ENCODE peak calls at places on chromosomes 1 and 21, in nine cellular contexts. One of them, this sample, is unnamed.

GRCh38 chr1:115051850-115052249 is 22.2 kb downstream of the TSHB start:
- DNase-seq in HEK293T: no peak
- DNase-seq in stimulated activated naive CD8-positive, alpha-beta T cell treated with anti-CD3 and anti-CD28 coated beads, Interleukin-15, Interleukin-2, amounts not matched to agents 100 U/mL and 50 U/mL, for 24 hours: no peak
- DNase-seq in colonic mucosa: no peak
- DNase-seq in IMR-90: no peak
- DNase-seq in activated gamma-delta T cell treated with Interleukin-2 at 50 U/mL for 16 hours: no peak
- DNase-seq in T1000: no peak
- DNase-seq in activated T-helper 1 cell treated with anti-CD3 and anti-CD28 coated beads, Interleukin-12 subunit alpha, Interleukin-12 subunit beta, Interleukin-2, Interleukin-4 antibody, amounts not matched to agents 30 ng/mL and 10 ng/mL and 1 ng/mL, durations not matched to agents 14 hours and 24 hours and 36 hours: no peak
- DNase-seq in DMS 273 treated with DMSO at 0.1 percent for 48 hours: no peak
- DNase-seq in this sample: no peak

GRCh38 chr1:170521818-170522217 is 10.1 kb upstream of the GORAB start:
- DNase-seq in activated gamma-delta T cell treated with Interleukin-2 at 50 U/mL for 16 hours: no peak
- DNase-seq in IMR-90: peak; percentile 79
- DNase-seq in activated T-helper 1 cell treated with anti-CD3 and anti-CD28 coated beads, Interleukin-12 subunit alpha, Interleukin-12 subunit beta, Interleukin-2, Interleukin-4 antibody, amounts not matched to agents 30 ng/mL and 10 ng/mL and 1 ng/mL, durations not matched to agents 14 hours and 24 hours and 36 hours: no peak
- DNase-seq in T1000: no peak
- DNase-seq in colonic mucosa: no peak
- DNase-seq in stimulated activated naive CD8-positive, alpha-beta T cell treated with anti-CD3 and anti-CD28 coated beads, Interleukin-15, Interleukin-2, amounts not matched to agents 100 U/mL and 50 U/mL, for 24 hours: no peak
- DNase-seq in DMS 273 treated with DMSO at 0.1 percent for 48 hours: no peak
- DNase-seq in HEK293T: no peak
- DNase-seq in this sample: no peak

GRCh38 chr1:50419192-50419906 is 3.9 kb downstream of the DMRTA2 start:
- DNase-seq in activated gamma-delta T cell treated with Interleukin-2 at 50 U/mL for 16 hours: no peak
- DNase-seq in stimulated activated naive CD8-positive, alpha-beta T cell treated with anti-CD3 and anti-CD28 coated beads, Interleukin-15, Interleukin-2, amounts not matched to agents 100 U/mL and 50 U/mL, for 24 hours: peak; percentile 14
- DNase-seq in HEK293T: peak; percentile 2
- DNase-seq in activated T-helper 1 cell treated with anti-CD3 and anti-CD28 coated beads, Interleukin-12 subunit alpha, Interleukin-12 subunit beta, Interleukin-2, Interleukin-4 antibody, amounts not matched to agents 30 ng/mL and 10 ng/mL and 1 ng/mL, durations not matched to agents 14 hours and 24 hours and 36 hours: no peak
- DNase-seq in T1000: no peak
- DNase-seq in colonic mucosa: no peak
- DNase-seq in DMS 273 treated with DMSO at 0.1 percent for 48 hours: no peak
- DNase-seq in IMR-90: no peak
- DNase-seq in this sample: no peak

GRCh38 chr21:44854664-44855446 is 18.6 kb downstream of the PTTG1IP start:
- DNase-seq in IMR-90: no peak
- DNase-seq in activated gamma-delta T cell treated with Interleukin-2 at 50 U/mL for 16 hours: no peak
- DNase-seq in activated T-helper 1 cell treated with anti-CD3 and anti-CD28 coated beads, Interleukin-12 subunit alpha, Interleukin-12 subunit beta, Interleukin-2, Interleukin-4 antibody, amounts not matched to agents 30 ng/mL and 10 ng/mL and 1 ng/mL, durations not matched to agents 14 hours and 24 hours and 36 hours: no peak
- DNase-seq in T1000: no peak
- DNase-seq in stimulated activated naive CD8-positive, alpha-beta T cell treated with anti-CD3 and anti-CD28 coated beads, Interleukin-15, Interleukin-2, amounts not matched to agents 100 U/mL and 50 U/mL, for 24 hours: no peak
- DNase-seq in HEK293T: no peak
- DNase-seq in colonic mucosa: no peak
- DNase-seq in DMS 273 treated with DMSO at 0.1 percent for 48 hours: no peak
- DNase-seq in this sample: no peak

GRCh38 chr1:84286071-84286470 is 15.4 kb upstream of the SAMD13 start:
- DNase-seq in activated T-helper 1 cell treated with anti-CD3 and anti-CD28 coated beads, Interleukin-12 subunit alpha, Interleukin-12 subunit beta, Interleukin-2, Interleukin-4 antibody, amounts not matched to agents 30 ng/mL and 10 ng/mL and 1 ng/mL, durations not matched to agents 14 hours and 24 hours and 36 hours: no peak
- DNase-seq in DMS 273 treated with DMSO at 0.1 percent for 48 hours: no peak
- DNase-seq in T1000: no peak
- DNase-seq in activated gamma-delta T cell treated with Interleukin-2 at 50 U/mL for 16 hours: no peak
- DNase-seq in stimulated activated naive CD8-positive, alpha-beta T cell treated with anti-CD3 and anti-CD28 coated beads, Interleukin-15, Interleukin-2, amounts not matched to agents 100 U/mL and 50 U/mL, for 24 hours: no peak
- DNase-seq in colonic mucosa: no peak
- DNase-seq in HEK293T: no peak
- DNase-seq in IMR-90: peak; percentile 94
- DNase-seq in this sample: no peak

GRCh38 chr1:40693425-40693824 is 1.9 kb downstream of the NFYC start:
- DNase-seq in IMR-90: no peak
- DNase-seq in activated T-helper 1 cell treated with anti-CD3 and anti-CD28 coated beads, Interleukin-12 subunit alpha, Interleukin-12 subunit beta, Interleukin-2, Interleukin-4 antibody, amounts not matched to agents 30 ng/mL and 10 ng/mL and 1 ng/mL, durations not matched to agents 14 hours and 24 hours and 36 hours: no peak
- DNase-seq in activated gamma-delta T cell treated with Interleukin-2 at 50 U/mL for 16 hours: no peak
- DNase-seq in stimulated activated naive CD8-positive, alpha-beta T cell treated with anti-CD3 and anti-CD28 coated beads, Interleukin-15, Interleukin-2, amounts not matched to agents 100 U/mL and 50 U/mL, for 24 hours: no peak
- DNase-seq in DMS 273 treated with DMSO at 0.1 percent for 48 hours: no peak
- DNase-seq in HEK293T: no peak
- DNase-seq in colonic mucosa: no peak
- DNase-seq in T1000: no peak
- DNase-seq in this sample: no peak

GRCh38 chr1:158819461-158820443 is 11.4 kb upstream of the MNDA start:
- DNase-seq in stimulated activated naive CD8-positive, alpha-beta T cell treated with anti-CD3 and anti-CD28 coated beads, Interleukin-15, Interleukin-2, amounts not matched to agents 100 U/mL and 50 U/mL, for 24 hours: no peak
- DNase-seq in DMS 273 treated with DMSO at 0.1 percent for 48 hours: no peak
- DNase-seq in activated T-helper 1 cell treated with anti-CD3 and anti-CD28 coated beads, Interleukin-12 subunit alpha, Interleukin-12 subunit beta, Interleukin-2, Interleukin-4 antibody, amounts not matched to agents 30 ng/mL and 10 ng/mL and 1 ng/mL, durations not matched to agents 14 hours and 24 hours and 36 hours: no peak
- DNase-seq in activated gamma-delta T cell treated with Interleukin-2 at 50 U/mL for 16 hours: peak; percentile 4
- DNase-seq in IMR-90: no peak
- DNase-seq in T1000: no peak
- DNase-seq in colonic mucosa: no peak
- DNase-seq in HEK293T: no peak
- DNase-seq in this sample: no peak

GRCh38 chr1:80778094-80778840 is 1022.5 kb upstream of the ADGRL2 start:
- DNase-seq in activated gamma-delta T cell treated with Interleukin-2 at 50 U/mL for 16 hours: no peak
- DNase-seq in DMS 273 treated with DMSO at 0.1 percent for 48 hours: no peak
- DNase-seq in stimulated activated naive CD8-positive, alpha-beta T cell treated with anti-CD3 and anti-CD28 coated beads, Interleukin-15, Interleukin-2, amounts not matched to agents 100 U/mL and 50 U/mL, for 24 hours: no peak
- DNase-seq in colonic mucosa: no peak
- DNase-seq in IMR-90: no peak
- DNase-seq in T1000: no peak
- DNase-seq in HEK293T: no peak
- DNase-seq in activated T-helper 1 cell treated with anti-CD3 and anti-CD28 coated beads, Interleukin-12 subunit alpha, Interleukin-12 subunit beta, Interleukin-2, Interleukin-4 antibody, amounts not matched to agents 30 ng/mL and 10 ng/mL and 1 ng/mL, durations not matched to agents 14 hours and 24 hours and 36 hours: no peak
- DNase-seq in this sample: no peak

GRCh38 chr1:1672181-1672965 is 13.6 kb upstream of the CDK11B start:
- DNase-seq in activated T-helper 1 cell treated with anti-CD3 and anti-CD28 coated beads, Interleukin-12 subunit alpha, Interleukin-12 subunit beta, Interleukin-2, Interleukin-4 antibody, amounts not matched to agents 30 ng/mL and 10 ng/mL and 1 ng/mL, durations not matched to agents 14 hours and 24 hours and 36 hours: no peak
- DNase-seq in colonic mucosa: no peak
- DNase-seq in stimulated activated naive CD8-positive, alpha-beta T cell treated with anti-CD3 and anti-CD28 coated beads, Interleukin-15, Interleukin-2, amounts not matched to agents 100 U/mL and 50 U/mL, for 24 hours: no peak
- DNase-seq in DMS 273 treated with DMSO at 0.1 percent for 48 hours: no peak
- DNase-seq in T1000: no peak
- DNase-seq in IMR-90: no peak
- DNase-seq in activated gamma-delta T cell treated with Interleukin-2 at 50 U/mL for 16 hours: no peak
- DNase-seq in HEK293T: no peak
- DNase-seq in this sample: no peak

GRCh38 chr1:2085080-2085479 is 34.9 kb downstream of the PRKCZ start:
- DNase-seq in activated T-helper 1 cell treated with anti-CD3 and anti-CD28 coated beads, Interleukin-12 subunit alpha, Interleukin-12 subunit beta, Interleukin-2, Interleukin-4 antibody, amounts not matched to agents 30 ng/mL and 10 ng/mL and 1 ng/mL, durations not matched to agents 14 hours and 24 hours and 36 hours: no peak
- DNase-seq in colonic mucosa: no peak
- DNase-seq in IMR-90: no peak
- DNase-seq in T1000: no peak
- DNase-seq in DMS 273 treated with DMSO at 0.1 percent for 48 hours: no peak
- DNase-seq in activated gamma-delta T cell treated with Interleukin-2 at 50 U/mL for 16 hours: no peak
- DNase-seq in stimulated activated naive CD8-positive, alpha-beta T cell treated with anti-CD3 and anti-CD28 coated beads, Interleukin-15, Interleukin-2, amounts not matched to agents 100 U/mL and 50 U/mL, for 24 hours: no peak
- DNase-seq in HEK293T: no peak
- DNase-seq in this sample: no peak

GRCh38 chr1:227890451-227891222 is 57.1 kb downstream of the WNT9A start:
- DNase-seq in IMR-90: no peak
- DNase-seq in T1000: no peak
- DNase-seq in HEK293T: no peak
- DNase-seq in stimulated activated naive CD8-positive, alpha-beta T cell treated with anti-CD3 and anti-CD28 coated beads, Interleukin-15, Interleukin-2, amounts not matched to agents 100 U/mL and 50 U/mL, for 24 hours: no peak
- DNase-seq in activated T-helper 1 cell treated with anti-CD3 and anti-CD28 coated beads, Interleukin-12 subunit alpha, Interleukin-12 subunit beta, Interleukin-2, Interleukin-4 antibody, amounts not matched to agents 30 ng/mL and 10 ng/mL and 1 ng/mL, durations not matched to agents 14 hours and 24 hours and 36 hours: no peak
- DNase-seq in activated gamma-delta T cell treated with Interleukin-2 at 50 U/mL for 16 hours: peak; percentile 3
- DNase-seq in colonic mucosa: peak; percentile 14
- DNase-seq in DMS 273 treated with DMSO at 0.1 percent for 48 hours: no peak
- DNase-seq in this sample: no peak

GRCh38 chr1:84792421-84792820 is 100.6 kb downstream of the LPAR3 start:
- DNase-seq in activated gamma-delta T cell treated with Interleukin-2 at 50 U/mL for 16 hours: no peak
- DNase-seq in IMR-90: no peak
- DNase-seq in stimulated activated naive CD8-positive, alpha-beta T cell treated with anti-CD3 and anti-CD28 coated beads, Interleukin-15, Interleukin-2, amounts not matched to agents 100 U/mL and 50 U/mL, for 24 hours: no peak
- DNase-seq in colonic mucosa: no peak
- DNase-seq in DMS 273 treated with DMSO at 0.1 percent for 48 hours: no peak
- DNase-seq in HEK293T: no peak
- DNase-seq in T1000: no peak
- DNase-seq in activated T-helper 1 cell treated with anti-CD3 and anti-CD28 coated beads, Interleukin-12 subunit alpha, Interleukin-12 subunit beta, Interleukin-2, Interleukin-4 antibody, amounts not matched to agents 30 ng/mL and 10 ng/mL and 1 ng/mL, durations not matched to agents 14 hours and 24 hours and 36 hours: no peak
- DNase-seq in this sample: no peak

GRCh38 chr21:43023175-43023574 is 48.8 kb downstream of the PKNOX1 start:
- DNase-seq in IMR-90: peak; percentile 12
- DNase-seq in activated T-helper 1 cell treated with anti-CD3 and anti-CD28 coated beads, Interleukin-12 subunit alpha, Interleukin-12 subunit beta, Interleukin-2, Interleukin-4 antibody, amounts not matched to agents 30 ng/mL and 10 ng/mL and 1 ng/mL, durations not matched to agents 14 hours and 24 hours and 36 hours: no peak
- DNase-seq in DMS 273 treated with DMSO at 0.1 percent for 48 hours: no peak
- DNase-seq in HEK293T: no peak
- DNase-seq in colonic mucosa: no peak
- DNase-seq in T1000: no peak
- DNase-seq in stimulated activated naive CD8-positive, alpha-beta T cell treated with anti-CD3 and anti-CD28 coated beads, Interleukin-15, Interleukin-2, amounts not matched to agents 100 U/mL and 50 U/mL, for 24 hours: no peak
- DNase-seq in activated gamma-delta T cell treated with Interleukin-2 at 50 U/mL for 16 hours: no peak
- DNase-seq in this sample: no peak

GRCh38 chr1:22662986-22663408 is 10.0 kb downstream of the C1QB start:
- DNase-seq in IMR-90: no peak
- DNase-seq in DMS 273 treated with DMSO at 0.1 percent for 48 hours: no peak
- DNase-seq in T1000: no peak
- DNase-seq in stimulated activated naive CD8-positive, alpha-beta T cell treated with anti-CD3 and anti-CD28 coated beads, Interleukin-15, Interleukin-2, amounts not matched to agents 100 U/mL and 50 U/mL, for 24 hours: no peak
- DNase-seq in colonic mucosa: no peak
- DNase-seq in activated gamma-delta T cell treated with Interleukin-2 at 50 U/mL for 16 hours: no peak
- DNase-seq in HEK293T: no peak
- DNase-seq in activated T-helper 1 cell treated with anti-CD3 and anti-CD28 coated beads, Interleukin-12 subunit alpha, Interleukin-12 subunit beta, Interleukin-2, Interleukin-4 antibody, amounts not matched to agents 30 ng/mL and 10 ng/mL and 1 ng/mL, durations not matched to agents 14 hours and 24 hours and 36 hours: no peak
- DNase-seq in this sample: no peak

GRCh38 chr1:8431028-8431427 is 113.1 kb downstream of the SLC45A1 start:
- DNase-seq in DMS 273 treated with DMSO at 0.1 percent for 48 hours: no peak
- DNase-seq in IMR-90: no peak
- DNase-seq in stimulated activated naive CD8-positive, alpha-beta T cell treated with anti-CD3 and anti-CD28 coated beads, Interleukin-15, Interleukin-2, amounts not matched to agents 100 U/mL and 50 U/mL, for 24 hours: peak; percentile 27
- DNase-seq in activated gamma-delta T cell treated with Interleukin-2 at 50 U/mL for 16 hours: peak; percentile 32
- DNase-seq in T1000: no peak
- DNase-seq in HEK293T: no peak
- DNase-seq in colonic mucosa: no peak
- DNase-seq in activated T-helper 1 cell treated with anti-CD3 and anti-CD28 coated beads, Interleukin-12 subunit alpha, Interleukin-12 subunit beta, Interleukin-2, Interleukin-4 antibody, amounts not matched to agents 30 ng/mL and 10 ng/mL and 1 ng/mL, durations not matched to agents 14 hours and 24 hours and 36 hours: peak; percentile 16
- DNase-seq in this sample: no peak

GRCh38 chr1:233113713-233114028 is 163.3 kb downstream of the NTPCR start:
- DNase-seq in stimulated activated naive CD8-positive, alpha-beta T cell treated with anti-CD3 and anti-CD28 coated beads, Interleukin-15, Interleukin-2, amounts not matched to agents 100 U/mL and 50 U/mL, for 24 hours: no peak
- DNase-seq in T1000: no peak
- DNase-seq in colonic mucosa: no peak
- DNase-seq in IMR-90: no peak
- DNase-seq in DMS 273 treated with DMSO at 0.1 percent for 48 hours: no peak
- DNase-seq in activated gamma-delta T cell treated with Interleukin-2 at 50 U/mL for 16 hours: no peak
- DNase-seq in HEK293T: no peak
- DNase-seq in activated T-helper 1 cell treated with anti-CD3 and anti-CD28 coated beads, Interleukin-12 subunit alpha, Interleukin-12 subunit beta, Interleukin-2, Interleukin-4 antibody, amounts not matched to agents 30 ng/mL and 10 ng/mL and 1 ng/mL, durations not matched to agents 14 hours and 24 hours and 36 hours: no peak
- DNase-seq in this sample: no peak

GRCh38 chr1:943545-944340 is 15.3 kb downstream of the NOC2L start:
- DNase-seq in colonic mucosa: no peak
- DNase-seq in HEK293T: no peak
- DNase-seq in activated T-helper 1 cell treated with anti-CD3 and anti-CD28 coated beads, Interleukin-12 subunit alpha, Interleukin-12 subunit beta, Interleukin-2, Interleukin-4 antibody, amounts not matched to agents 30 ng/mL and 10 ng/mL and 1 ng/mL, durations not matched to agents 14 hours and 24 hours and 36 hours: no peak
- DNase-seq in IMR-90: no peak
- DNase-seq in DMS 273 treated with DMSO at 0.1 percent for 48 hours: no peak
- DNase-seq in T1000: no peak
- DNase-seq in activated gamma-delta T cell treated with Interleukin-2 at 50 U/mL for 16 hours: no peak
- DNase-seq in stimulated activated naive CD8-positive, alpha-beta T cell treated with anti-CD3 and anti-CD28 coated beads, Interleukin-15, Interleukin-2, amounts not matched to agents 100 U/mL and 50 U/mL, for 24 hours: no peak
- DNase-seq in this sample: no peak

GRCh38 chr1:94169126-94169525 is 48.2 kb upstream of the ABCA4 start:
- DNase-seq in stimulated activated naive CD8-positive, alpha-beta T cell treated with anti-CD3 and anti-CD28 coated beads, Interleukin-15, Interleukin-2, amounts not matched to agents 100 U/mL and 50 U/mL, for 24 hours: no peak
- DNase-seq in HEK293T: no peak
- DNase-seq in T1000: no peak
- DNase-seq in colonic mucosa: no peak
- DNase-seq in activated gamma-delta T cell treated with Interleukin-2 at 50 U/mL for 16 hours: no peak
- DNase-seq in activated T-helper 1 cell treated with anti-CD3 and anti-CD28 coated beads, Interleukin-12 subunit alpha, Interleukin-12 subunit beta, Interleukin-2, Interleukin-4 antibody, amounts not matched to agents 30 ng/mL and 10 ng/mL and 1 ng/mL, durations not matched to agents 14 hours and 24 hours and 36 hours: no peak
- DNase-seq in DMS 273 treated with DMSO at 0.1 percent for 48 hours: no peak
- DNase-seq in IMR-90: no peak
- DNase-seq in this sample: no peak

GRCh38 chr1:53262000-53262399 is 23.7 kb upstream of the MAGOH start:
- DNase-seq in activated gamma-delta T cell treated with Interleukin-2 at 50 U/mL for 16 hours: no peak
- DNase-seq in stimulated activated naive CD8-positive, alpha-beta T cell treated with anti-CD3 and anti-CD28 coated beads, Interleukin-15, Interleukin-2, amounts not matched to agents 100 U/mL and 50 U/mL, for 24 hours: no peak
- DNase-seq in DMS 273 treated with DMSO at 0.1 percent for 48 hours: no peak
- DNase-seq in HEK293T: no peak
- DNase-seq in activated T-helper 1 cell treated with anti-CD3 and anti-CD28 coated beads, Interleukin-12 subunit alpha, Interleukin-12 subunit beta, Interleukin-2, Interleukin-4 antibody, amounts not matched to agents 30 ng/mL and 10 ng/mL and 1 ng/mL, durations not matched to agents 14 hours and 24 hours and 36 hours: no peak
- DNase-seq in IMR-90: no peak
- DNase-seq in T1000: no peak
- DNase-seq in colonic mucosa: no peak
- DNase-seq in this sample: no peak

GRCh38 chr1:84689514-84690396 is 506 bp downstream of the SSX2IP start:
- DNase-seq in stimulated activated naive CD8-positive, alpha-beta T cell treated with anti-CD3 and anti-CD28 coated beads, Interleukin-15, Interleukin-2, amounts not matched to agents 100 U/mL and 50 U/mL, for 24 hours: peak; percentile 57
- DNase-seq in activated gamma-delta T cell treated with Interleukin-2 at 50 U/mL for 16 hours: peak; percentile 36
- DNase-seq in T1000: no peak
- DNase-seq in DMS 273 treated with DMSO at 0.1 percent for 48 hours: peak; percentile 69
- DNase-seq in activated T-helper 1 cell treated with anti-CD3 and anti-CD28 coated beads, Interleukin-12 subunit alpha, Interleukin-12 subunit beta, Interleukin-2, Interleukin-4 antibody, amounts not matched to agents 30 ng/mL and 10 ng/mL and 1 ng/mL, durations not matched to agents 14 hours and 24 hours and 36 hours: peak; percentile 24
- DNase-seq in colonic mucosa: peak; percentile 51
- DNase-seq in IMR-90: peak; percentile 36
- DNase-seq in HEK293T: no peak
- DNase-seq in this sample: peak; percentile 75

GRCh38 chr1:217078959-217079358 is 355.7 kb upstream of the ESRRG start:
- DNase-seq in activated gamma-delta T cell treated with Interleukin-2 at 50 U/mL for 16 hours: no peak
- DNase-seq in colonic mucosa: no peak
- DNase-seq in HEK293T: no peak
- DNase-seq in IMR-90: no peak
- DNase-seq in stimulated activated naive CD8-positive, alpha-beta T cell treated with anti-CD3 and anti-CD28 coated beads, Interleukin-15, Interleukin-2, amounts not matched to agents 100 U/mL and 50 U/mL, for 24 hours: no peak
- DNase-seq in T1000: no peak
- DNase-seq in DMS 273 treated with DMSO at 0.1 percent for 48 hours: no peak
- DNase-seq in activated T-helper 1 cell treated with anti-CD3 and anti-CD28 coated beads, Interleukin-12 subunit alpha, Interleukin-12 subunit beta, Interleukin-2, Interleukin-4 antibody, amounts not matched to agents 30 ng/mL and 10 ng/mL and 1 ng/mL, durations not matched to agents 14 hours and 24 hours and 36 hours: no peak
- DNase-seq in this sample: no peak

GRCh38 chr1:110235839-110236682 is 25.9 kb downstream of the KCNC4 start:
- DNase-seq in T1000: no peak
- DNase-seq in colonic mucosa: no peak
- DNase-seq in DMS 273 treated with DMSO at 0.1 percent for 48 hours: no peak
- DNase-seq in stimulated activated naive CD8-positive, alpha-beta T cell treated with anti-CD3 and anti-CD28 coated beads, Interleukin-15, Interleukin-2, amounts not matched to agents 100 U/mL and 50 U/mL, for 24 hours: peak; percentile 65
- DNase-seq in activated T-helper 1 cell treated with anti-CD3 and anti-CD28 coated beads, Interleukin-12 subunit alpha, Interleukin-12 subunit beta, Interleukin-2, Interleukin-4 antibody, amounts not matched to agents 30 ng/mL and 10 ng/mL and 1 ng/mL, durations not matched to agents 14 hours and 24 hours and 36 hours: no peak
- DNase-seq in HEK293T: no peak
- DNase-seq in activated gamma-delta T cell treated with Interleukin-2 at 50 U/mL for 16 hours: no peak
- DNase-seq in IMR-90: peak; percentile 85
- DNase-seq in this sample: no peak

GRCh38 chr21:39114871-39115658 is 68.2 kb downstream of the PSMG1 start:
- DNase-seq in T1000: peak; percentile 74
- DNase-seq in HEK293T: no peak
- DNase-seq in activated gamma-delta T cell treated with Interleukin-2 at 50 U/mL for 16 hours: no peak
- DNase-seq in activated T-helper 1 cell treated with anti-CD3 and anti-CD28 coated beads, Interleukin-12 subunit alpha, Interleukin-12 subunit beta, Interleukin-2, Interleukin-4 antibody, amounts not matched to agents 30 ng/mL and 10 ng/mL and 1 ng/mL, durations not matched to agents 14 hours and 24 hours and 36 hours: no peak
- DNase-seq in colonic mucosa: no peak
- DNase-seq in stimulated activated naive CD8-positive, alpha-beta T cell treated with anti-CD3 and anti-CD28 coated beads, Interleukin-15, Interleukin-2, amounts not matched to agents 100 U/mL and 50 U/mL, for 24 hours: no peak
- DNase-seq in IMR-90: peak; percentile 74
- DNase-seq in DMS 273 treated with DMSO at 0.1 percent for 48 hours: no peak
- DNase-seq in this sample: no peak

GRCh38 chr1:114892194-114892918 is 37.7 kb downstream of the SYCP1 start:
- DNase-seq in HEK293T: no peak
- DNase-seq in colonic mucosa: no peak
- DNase-seq in stimulated activated naive CD8-positive, alpha-beta T cell treated with anti-CD3 and anti-CD28 coated beads, Interleukin-15, Interleukin-2, amounts not matched to agents 100 U/mL and 50 U/mL, for 24 hours: no peak
- DNase-seq in activated gamma-delta T cell treated with Interleukin-2 at 50 U/mL for 16 hours: no peak
- DNase-seq in IMR-90: no peak
- DNase-seq in DMS 273 treated with DMSO at 0.1 percent for 48 hours: no peak
- DNase-seq in activated T-helper 1 cell treated with anti-CD3 and anti-CD28 coated beads, Interleukin-12 subunit alpha, Interleukin-12 subunit beta, Interleukin-2, Interleukin-4 antibody, amounts not matched to agents 30 ng/mL and 10 ng/mL and 1 ng/mL, durations not matched to agents 14 hours and 24 hours and 36 hours: no peak
- DNase-seq in T1000: no peak
- DNase-seq in this sample: no peak

GRCh38 chr1:30109853-30110252 is 613.5 kb downstream of the MATN1 start:
- DNase-seq in activated T-helper 1 cell treated with anti-CD3 and anti-CD28 coated beads, Interleukin-12 subunit alpha, Interleukin-12 subunit beta, Interleukin-2, Interleukin-4 antibody, amounts not matched to agents 30 ng/mL and 10 ng/mL and 1 ng/mL, durations not matched to agents 14 hours and 24 hours and 36 hours: no peak
- DNase-seq in DMS 273 treated with DMSO at 0.1 percent for 48 hours: no peak
- DNase-seq in stimulated activated naive CD8-positive, alpha-beta T cell treated with anti-CD3 and anti-CD28 coated beads, Interleukin-15, Interleukin-2, amounts not matched to agents 100 U/mL and 50 U/mL, for 24 hours: no peak
- DNase-seq in colonic mucosa: no peak
- DNase-seq in T1000: no peak
- DNase-seq in activated gamma-delta T cell treated with Interleukin-2 at 50 U/mL for 16 hours: no peak
- DNase-seq in IMR-90: peak; percentile 83
- DNase-seq in HEK293T: no peak
- DNase-seq in this sample: no peak

GRCh38 chr1:197921235-197922069 is 4.3 kb downstream of the LHX9 start:
- DNase-seq in colonic mucosa: peak; percentile 74
- DNase-seq in T1000: no peak
- DNase-seq in DMS 273 treated with DMSO at 0.1 percent for 48 hours: no peak
- DNase-seq in activated gamma-delta T cell treated with Interleukin-2 at 50 U/mL for 16 hours: no peak
- DNase-seq in IMR-90: no peak
- DNase-seq in activated T-helper 1 cell treated with anti-CD3 and anti-CD28 coated beads, Interleukin-12 subunit alpha, Interleukin-12 subunit beta, Interleukin-2, Interleukin-4 antibody, amounts not matched to agents 30 ng/mL and 10 ng/mL and 1 ng/mL, durations not matched to agents 14 hours and 24 hours and 36 hours: no peak
- DNase-seq in stimulated activated naive CD8-positive, alpha-beta T cell treated with anti-CD3 and anti-CD28 coated beads, Interleukin-15, Interleukin-2, amounts not matched to agents 100 U/mL and 50 U/mL, for 24 hours: no peak
- DNase-seq in HEK293T: no peak
- DNase-seq in this sample: no peak

GRCh38 chr21:46650476-46651098 is 15.1 kb downstream of the PRMT2 start:
- DNase-seq in HEK293T: no peak
- DNase-seq in IMR-90: no peak
- DNase-seq in T1000: no peak
- DNase-seq in colonic mucosa: no peak
- DNase-seq in activated gamma-delta T cell treated with Interleukin-2 at 50 U/mL for 16 hours: no peak
- DNase-seq in DMS 273 treated with DMSO at 0.1 percent for 48 hours: no peak
- DNase-seq in stimulated activated naive CD8-positive, alpha-beta T cell treated with anti-CD3 and anti-CD28 coated beads, Interleukin-15, Interleukin-2, amounts not matched to agents 100 U/mL and 50 U/mL, for 24 hours: no peak
- DNase-seq in activated T-helper 1 cell treated with anti-CD3 and anti-CD28 coated beads, Interleukin-12 subunit alpha, Interleukin-12 subunit beta, Interleukin-2, Interleukin-4 antibody, amounts not matched to agents 30 ng/mL and 10 ng/mL and 1 ng/mL, durations not matched to agents 14 hours and 24 hours and 36 hours: no peak
- DNase-seq in this sample: no peak

This sample was measured in NCI-H2171 treated with DMSO at 0.1 percent for 48 hours.